ENCODE peak calls at places on chromosomes 13 and 19, in four cellular contexts. M is K562, Y is HepG2, J is GM12878. P is an unnamed sample.

GRCh38 chr19:1361601-1362384 is 21.9 kb upstream of the NDUFS7 start:
- DNase-seq in J (no peak), Y (no peak), M (no peak), P (no peak)

GRCh38 chr19:48896191-48896720 is 2.3 kb downstream of the TULP2 start:
- DNase-seq in M (peak), J (no peak), Y (no peak), P (peak)

GRCh38 chr13:76846363-76846762 is 39.8 kb downstream of the KCTD12 start:
- DNase-seq in M (no peak), J (no peak), Y (no peak), P (no peak)

GRCh38 chr19:52188822-52189744 is 769 bp upstream of the PPP2R1A start:
- DNase-seq in Y (no peak), M (no peak), J (no peak), P (no peak)

GRCh38 chr13:110485604-110486003 is 75.9 kb downstream of the RAB20 start:
- DNase-seq in Y (peak), J (no peak), M (no peak), P (no peak)

GRCh38 chr13:28322256-28322895 is 172.6 kb downstream of the FLT1 start:
- DNase-seq in Y (no peak), M (no peak), J (no peak), P (no peak)

GRCh38 chr13:32150239-32150638 is 118.7 kb downstream of the FRY start:
- DNase-seq in J (no peak), M (no peak), Y (no peak), P (no peak)

GRCh38 chr13:41053384-41053826 is 7.9 kb upstream of the WBP4 start:
- DNase-seq in J (peak), Y (no peak), M (no peak), P (no peak)

GRCh38 chr19:16325161-16325527 is 518 bp downstream of the KLF2 start:
- DNase-seq in M (peak), J (no peak), Y (no peak), P (peak)

GRCh38 chr19:18245297-18245696 is 19.1 kb upstream of the PDE4C start:
- DNase-seq in M (no peak), Y (no peak), J (no peak), P (no peak)

GRCh38 chr13:39038569-39038898 is 278 bp downstream of the NHLRC3 start:
- DNase-seq in J (no peak), Y (peak), M (peak), P (no peak)

GRCh38 chr19:17751103-17751911 is at the start of gene FCHO1:
- DNase-seq in M (peak), Y (peak), J (peak), P (no peak)

GRCh38 chr13:75530536-75530935 is 7.1 kb downstream of the COMMD6 start:
- DNase-seq in Y (peak), M (no peak), J (no peak), P (no peak)

GRCh38 chr19:18741566-18742121 is 49.5 kb downstream of the COMP start:
- DNase-seq in M (no peak), J (no peak), Y (peak), P (no peak)

GRCh38 chr19:30733826-30734550 is 361.8 kb downstream of the ZNF536 start:
- DNase-seq in M (no peak), J (no peak), Y (no peak), P (no peak)

GRCh38 chr19:42155796-42156195 is 23.6 kb upstream of the POU2F2 start:
- DNase-seq in M (no peak), J (no peak), Y (no peak), P (no peak)

GRCh38 chr19:10431254-10431942 is 11.1 kb downstream of the PDE4A start:
- DNase-seq in J (peak), M (peak), Y (no peak), P (no peak)

GRCh38 chr19:29640231-29640630 is 25.0 kb upstream of the PLEKHF1 start:
- DNase-seq in J (no peak), M (no peak), Y (no peak), P (no peak)

GRCh38 chr13:21674271-21675009 is 3.6 kb downstream of the FGF9 start:
- DNase-seq in Y (no peak), M (peak), J (no peak), P (peak)

GRCh38 chr13:105336706-105337582 is 1198.5 kb downstream of the EFNB2 start:
- DNase-seq in M (no peak), J (no peak), Y (no peak), P (no peak)

GRCh38 chr19:3573162-3573857 is 566 bp downstream of the HMG20B start:
- DNase-seq in Y (no peak), M (no peak), J (no peak), P (no peak)

GRCh38 chr13:32098275-32098674 is 66.7 kb downstream of the FRY start:
- DNase-seq in M (no peak), Y (peak), J (no peak), P (no peak)

GRCh38 chr19:41811036-41811435 is 14.6 kb downstream of the CEACAM3 start:
- DNase-seq in Y (no peak), J (no peak), M (no peak), P (no peak)

GRCh38 chr13:65314008-65314407 is 1916.1 kb downstream of the PCDH9 start:
- DNase-seq in Y (no peak), M (no peak), J (no peak), P (no peak)

GRCh38 chr19:3665681-3666544 is 34.4 kb downstream of the PIP5K1C start:
- DNase-seq in J (no peak), Y (peak), M (peak), P (peak)

GRCh38 chr19:19552811-19553210 is 14.7 kb downstream of the CILP2 start:
- DNase-seq in J (no peak), Y (no peak), M (peak), P (peak)

GRCh38 chr13:25310891-25311290 is 9.5 kb downstream of the NUP58 start:
- DNase-seq in M (no peak), J (no peak), Y (no peak), P (no peak)

GRCh38 chr19:2300533-2300932 is 7.4 kb downstream of the LINGO3 start:
- DNase-seq in Y (no peak), M (no peak), J (no peak), P (no peak)

GRCh38 chr19:7885818-7886217 is 2.5 kb upstream of the LRRC8E start:
- DNase-seq in Y (no peak), J (no peak), M (no peak), P (no peak)

GRCh38 chr13:94598281-94598680 is 2.3 kb upstream of the TGDS start:
- DNase-seq in Y (no peak), M (no peak), J (no peak), P (no peak)

GRCh38 chr13:81927347-81927746 is 1586.4 kb upstream of the SPRY2 start:
- DNase-seq in J (no peak), M (no peak), Y (peak), P (peak)

DNA sequence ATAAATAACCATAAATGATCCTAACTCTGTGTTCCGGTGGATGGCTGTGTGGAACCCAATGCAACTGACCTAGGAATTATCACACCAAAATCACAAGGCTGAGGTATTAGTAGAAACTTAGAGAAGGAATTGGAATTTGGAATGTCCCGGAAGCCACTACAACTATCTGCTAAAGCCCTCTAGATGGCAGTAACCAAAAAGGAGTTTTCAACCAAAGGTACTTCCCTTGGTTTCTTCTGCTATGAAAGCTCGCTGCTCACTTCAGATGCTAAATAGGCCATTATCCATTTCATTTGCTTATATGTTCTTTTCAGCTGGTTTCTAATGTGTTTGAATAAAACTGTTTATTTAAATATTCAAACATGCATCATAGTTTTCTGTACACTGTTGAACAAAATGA is 1589.1 kb upstream of the SPRY2 start:
- DNase-seq in Y (peak), J (no peak), M (no peak), P (peak)
- TF ChIP-seq SP1 in Y (no peak), J (no peak), M (no peak), P (no peak)

GRCh38 chr13:113734826-113735125 is 24.2 kb upstream of the TMEM255B start:
- DNase-seq in M (no peak), J (no peak), Y (no peak), P (no peak)

GRCh38 chr13:113735750-113736149 is 23.3 kb upstream of the TMEM255B start:
- DNase-seq in Y (no peak), M (no peak), J (no peak), P (no peak)

GRCh38 chr13:113737803-113738202 is 21.2 kb upstream of the TMEM255B start:
- DNase-seq in Y (no peak), M (no peak), J (no peak), P (no peak)

GRCh38 chr13:113735194-113735593 is 23.8 kb upstream of the TMEM255B start:
- DNase-seq in M (no peak), Y (no peak), J (no peak), P (no peak)

DNA sequence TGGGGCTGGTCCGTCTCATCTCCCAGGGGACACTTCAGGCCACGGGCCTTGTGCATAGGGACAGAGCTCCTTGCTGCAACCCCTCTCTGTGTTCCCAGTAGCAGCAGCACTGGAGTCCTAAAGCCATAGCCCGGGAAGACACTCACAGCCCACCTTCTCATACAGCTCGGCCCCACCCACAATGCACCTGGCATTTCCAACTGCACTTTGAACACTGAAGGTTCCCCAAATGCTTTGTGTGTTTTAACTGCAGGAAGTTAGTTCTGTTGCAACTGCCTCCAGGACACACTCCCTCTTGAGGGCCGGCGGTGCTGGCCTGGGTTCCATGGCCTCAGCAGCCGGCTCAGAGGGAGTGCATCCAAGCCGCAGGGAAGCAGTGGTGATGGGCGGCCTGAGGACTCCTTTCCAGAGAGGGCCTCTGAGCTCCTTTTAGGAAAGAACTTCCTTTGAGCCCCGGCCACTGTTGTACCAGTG is 22.7 kb upstream of the TMEM255B start:
- DNase-seq in J (no peak), M (no peak), Y (peak), P (no peak)
- TF ChIP-seq BHLHE40 in J (no peak), M (no peak), Y (no peak), P (no peak)

DNA sequence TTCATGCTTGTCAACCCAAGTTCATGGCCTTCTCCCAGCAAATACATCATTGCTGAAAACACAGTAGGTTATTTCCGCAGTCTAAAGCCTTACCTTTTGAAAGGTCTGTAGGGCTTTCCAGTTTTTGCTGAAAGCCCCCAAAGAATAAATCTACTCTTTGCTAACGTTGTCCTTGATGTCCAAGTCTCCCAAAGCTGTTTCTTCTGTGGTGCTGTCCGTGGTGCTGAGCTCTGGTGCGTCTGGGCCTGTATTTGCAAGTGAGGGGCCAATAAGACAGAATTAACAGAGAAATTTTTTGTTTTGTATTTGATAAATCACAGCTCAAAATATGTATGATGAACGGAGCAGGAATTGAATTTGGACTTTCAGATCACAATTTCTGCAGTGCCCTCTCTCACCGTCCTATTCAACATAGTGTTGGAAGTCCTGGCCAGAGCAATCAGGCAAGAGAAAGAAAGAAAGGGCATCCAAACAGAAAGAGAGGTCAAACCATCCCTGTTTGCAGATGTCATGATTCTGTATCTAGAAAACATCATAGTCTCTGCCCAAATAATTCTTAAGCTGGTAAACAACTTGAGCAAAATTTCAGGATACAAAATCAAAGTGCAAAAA is 9.8 kb upstream of the LGALS16 start:
- DNase-seq in Y (peak), J (no peak), M (no peak), P (no peak)
- TF ChIP-seq TARDBP in Y (no peak), J (no peak), M (no peak), P (no peak)

DNA sequence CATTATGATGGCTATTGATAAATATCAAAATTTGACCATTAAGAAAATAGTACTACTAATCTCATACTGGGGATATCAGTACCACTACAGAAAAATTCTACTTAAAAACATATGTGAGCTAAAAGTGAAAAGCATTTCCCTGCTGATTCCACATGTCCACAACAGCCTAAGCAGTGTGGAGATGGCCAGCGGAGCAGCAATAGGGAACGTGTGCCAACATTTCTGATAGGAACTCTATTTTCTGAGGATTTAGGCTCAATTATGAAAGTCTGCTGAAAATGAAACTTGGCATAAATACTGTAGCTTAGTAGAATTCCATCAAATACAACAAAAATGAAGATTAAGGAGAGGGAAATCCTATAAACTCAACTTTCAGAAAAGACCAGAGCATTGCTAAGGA is 311.6 kb downstream of the ENOX1 start:
- DNase-seq in J (no peak), Y (no peak), M (no peak), P (no peak)
- TF ChIP-seq SP1 in J (no peak), Y (no peak), M (no peak), P (no peak)

P was measured in HEK293T.